ENCODE peak calls at places on chromosome 14, in eight cellular contexts. E, O, I, R, J, X, Y and F are unnamed samples.

GRCh38 chr14:80364816-80365215 is 153.5 kb upstream of the DIO2 start:
- DNase-seq in E (no peak), O (no peak), I (no peak), R (no peak), J (no peak), X (no peak), Y (no peak), F (no peak)

GRCh38 chr14:75084513-75084912 is 15.1 kb downstream of the ZC2HC1C start:
- DNase-seq in E (no peak), O (no peak), I (no peak), R (no peak), J (no peak), X (no peak), Y (no peak), F (peak; percentile 29)

GRCh38 chr14:93245764-93246420 is 38.8 kb downstream of the UBR7 start:
- DNase-seq in E (no peak), O (no peak), I (no peak), R (no peak), J (no peak), X (no peak), Y (no peak), F (no peak)

GRCh38 chr14:61416587-61416986 is 95.2 kb downstream of the PRKCH start:
- DNase-seq in E (no peak), O (no peak), I (no peak), R (no peak), J (no peak), X (no peak), Y (no peak), F (no peak)

GRCh38 chr14:105315941-105316562 is 1.5 kb downstream of the PACS2 start:
- DNase-seq in E (no peak), O (no peak), I (no peak), R (no peak), J (no peak), X (no peak), Y (no peak), F (no peak)

GRCh38 chr14:90630407-90630806 is 185.8 kb downstream of the TTC7B start:
- DNase-seq in E (no peak), O (no peak), I (no peak), R (no peak), J (no peak), X (no peak), Y (no peak), F (no peak)

GRCh38 chr14:93045211-93045674 is 70.5 kb downstream of the ITPK1 start:
- DNase-seq in E (no peak), O (no peak), I (peak; percentile 15), R (no peak), J (no peak), X (no peak), Y (no peak), F (no peak)

GRCh38 chr14:95796846-95797245 is 79.8 kb upstream of the TUNAR start:
- DNase-seq in E (no peak), O (no peak), I (no peak), R (no peak), J (no peak), X (no peak), Y (no peak), F (no peak)

GRCh38 chr14:21672116-21672515 is 1.5 kb downstream of the OR4E1 start:
- DNase-seq in E (peak; percentile 1), O (no peak), I (peak; percentile 21), R (no peak), J (no peak), X (no peak), Y (no peak), F (no peak)

GRCh38 chr14:77036484-77037337 is 8.2 kb upstream of the IRF2BPL start:
- DNase-seq in E (no peak), O (no peak), I (no peak), R (no peak), J (no peak), X (no peak), Y (no peak), F (no peak)

GRCh38 chr14:77201696-77202095 is 20.1 kb downstream of the TMEM63C start:
- DNase-seq in E (no peak), O (no peak), I (no peak), R (no peak), J (no peak), X (no peak), Y (no peak), F (no peak)

GRCh38 chr14:73888971-73889370 is 2.3 kb downstream of the ZNF410 start:
- DNase-seq in E (no peak), O (no peak), I (no peak), R (no peak), J (no peak), X (no peak), Y (no peak), F (peak; percentile 66)

GRCh38 chr14:75049136-75049535 is 2.1 kb downstream of the MLH3 start:
- DNase-seq in E (no peak), O (no peak), I (no peak), R (no peak), J (no peak), X (no peak), Y (no peak), F (no peak)

GRCh38 chr14:104665092-104665662 is 24.2 kb upstream of the INF2 start:
- DNase-seq in E (no peak), O (no peak), I (no peak), R (no peak), J (no peak), X (no peak), Y (no peak), F (no peak)

GRCh38 chr14:59103396-59103795 is 85.1 kb upstream of the DAAM1 start:
- DNase-seq in E (no peak), O (no peak), I (no peak), R (no peak), J (no peak), X (no peak), Y (no peak), F (no peak)

GRCh38 chr14:104110491-104111209 is 25.1 kb downstream of the ASPG start:
- DNase-seq in E (no peak), O (no peak), I (no peak), R (no peak), J (no peak), X (no peak), Y (no peak), F (no peak)

GRCh38 chr14:93945070-93945399 is 17.9 kb downstream of the FAM181A start:
- DNase-seq in E (peak; percentile 45), O (no peak), I (no peak), R (no peak), J (no peak), X (no peak), Y (no peak), F (no peak)

GRCh38 chr14:58805605-58806358 is 168.0 kb downstream of the DACT1 start:
- DNase-seq in E (peak; percentile 59), O (no peak), I (peak; percentile 70), R (peak; percentile 95), J (no peak), X (no peak), Y (no peak), F (no peak)

GRCh38 chr14:68694516-68695235 is 98.2 kb downstream of the ZFP36L1 start:
- DNase-seq in E (peak; percentile 72), O (no peak), I (peak; percentile 32), R (no peak), J (no peak), X (no peak), Y (no peak), F (no peak)

GRCh38 chr14:90140298-90140955 is 78.6 kb downstream of the KCNK13 start:
- DNase-seq in E (peak; percentile 77), O (no peak), I (no peak), R (peak; percentile 27), J (no peak), X (no peak), Y (no peak), F (no peak)

GRCh38 chr14:95679995-95680735 is 6.1 kb upstream of the TCL1B start:
- DNase-seq in E (no peak), O (no peak), I (no peak), R (peak; percentile 96), J (no peak), X (no peak), Y (no peak), F (no peak)

GRCh38 chr14:99725774-99726537 is 41.9 kb downstream of the CYP46A1 start:
- DNase-seq in E (no peak), O (no peak), I (no peak), R (no peak), J (no peak), X (no peak), Y (no peak), F (no peak)

GRCh38 chr14:104341532-104342434 is 203.4 kb downstream of the KIF26A start:
- DNase-seq in E (peak; percentile 34), O (no peak), I (peak; percentile 60), R (no peak), J (no peak), X (no peak), Y (no peak), F (no peak)